ENCODE peak calls at places on chromosome 20, in four cellular contexts. Y, Z, I and X are unnamed samples.

GRCh38 chr20:36779656-36780025 is 6.1 kb upstream of the DSN1 start:
- DNase-seq in Y (no peak), Z (no peak), I (no peak), X (no peak)

GRCh38 chr20:23116301-23117089 is 30.4 kb upstream of the CD93 start:
- DNase-seq in Y (no peak), Z (peak), I (no peak), X (no peak)

GRCh38 chr20:38806855-38807655 is 1.6 kb downstream of the PPP1R16B start:
- DNase-seq in Y (no peak), Z (peak), I (no peak), X (no peak)

GRCh38 chr20:6265204-6265904 is 142.5 kb upstream of the FERMT1 start:
- DNase-seq in Y (no peak), Z (peak), I (no peak), X (no peak)

GRCh38 chr20:50322703-50323131 is 132.1 kb downstream of the CEBPB start:
- DNase-seq in Y (no peak), Z (no peak), I (no peak), X (no peak)

GRCh38 chr20:2874456-2874855 is 1.2 kb downstream of the PTPRA start:
- DNase-seq in Y (no peak), Z (peak), I (no peak), X (no peak)

GRCh38 chr20:53522696-53523095 is 70.9 kb downstream of the ZNF217 start:
- DNase-seq in Y (no peak), Z (no peak), I (no peak), X (no peak)

GRCh38 chr20:56428388-56428787 is 16.3 kb downstream of the CASS4 start:
- DNase-seq in Y (no peak), Z (no peak), I (no peak), X (no peak)

GRCh38 chr20:41133709-41134361 is 3.5 kb upstream of the PLCG1 start:
- DNase-seq in Y (peak), Z (peak), I (no peak), X (no peak)

GRCh38 chr20:38723069-38723981 is 961 bp upstream of the SLC32A1 start:
- DNase-seq in Y (no peak), Z (peak), I (no peak), X (no peak)

GRCh38 chr20:51457281-51457932 is 85.1 kb downstream of the NFATC2 start:
- DNase-seq in Y (peak), Z (peak), I (peak), X (peak)

GRCh38 chr20:38460040-38460623 is 12.5 kb upstream of the RALGAPB start:
- DNase-seq in Y (peak), Z (peak), I (no peak), X (no peak)

GRCh38 chr20:57432874-57433491 is 41.8 kb downstream of the RBM38 start:
- DNase-seq in Y (no peak), Z (peak), I (peak), X (peak)

GRCh38 chr20:8624046-8624445 is 444.8 kb upstream of the PLCB4 start:
- DNase-seq in Y (no peak), Z (no peak), I (no peak), X (no peak)

GRCh38 chr20:6007529-6008103 is 46.2 kb downstream of the LRRN4 start:
- DNase-seq in Y (no peak), Z (peak), I (no peak), X (no peak)

GRCh38 chr20:36008461-36009035 is 40.2 kb downstream of the CNBD2 start:
- DNase-seq in Y (no peak), Z (no peak), I (no peak), X (no peak)

GRCh38 chr20:24766826-24767622 is 182.0 kb upstream of the CST7 start:
- DNase-seq in Y (no peak), Z (no peak), I (no peak), X (no peak)

GRCh38 chr20:38581013-38581412 is at the start of gene ADIG:
- DNase-seq in Y (no peak), Z (peak), I (no peak), X (no peak)

GRCh38 chr20:41173161-41173721 is 35.9 kb downstream of the PLCG1 start:
- DNase-seq in Y (peak), Z (peak), I (peak), X (peak)

GRCh38 chr20:46894971-46895905 is 595 bp downstream of the EYA2 start:
- DNase-seq in Y (peak), Z (no peak), I (no peak), X (peak)

GRCh38 chr20:34713194-34713943 is 9.2 kb downstream of the TP53INP2 start:
- DNase-seq in Y (no peak), Z (peak), I (no peak), X (no peak)

GRCh38 chr20:1490643-1491042 is 577 bp downstream of the SIRPB2 start:
- DNase-seq in Y (no peak), Z (peak), I (no peak), X (no peak)

GRCh38 chr20:49349678-49350077 is 71.8 kb upstream of the ZNFX1 start:
- DNase-seq in Y (no peak), Z (no peak), I (no peak), X (peak)

GRCh38 chr20:38270869-38271608 is 10.5 kb upstream of the KIAA1755 start:
- DNase-seq in Y (no peak), Z (peak), I (peak), X (no peak)

GRCh38 chr20:13397300-13397724 is 176.2 kb downstream of the ISM1 start:
- DNase-seq in Y (no peak), Z (no peak), I (no peak), X (no peak)

GRCh38 chr20:58895796-58896180 is 43.3 kb downstream of the GNAS start:
- DNase-seq in Y (no peak), Z (no peak), I (no peak), X (no peak)

GRCh38 chr20:4569092-4569491 is 152.6 kb upstream of the PRND start:
- DNase-seq in Y (no peak), Z (peak), I (no peak), X (no peak)

GRCh38 chr20:29349836-29350235 is 1907.6 kb upstream of the DEFB115 start:
- DNase-seq in Y (no peak), Z (no peak), I (no peak), X (no peak)

GRCh38 chr20:51428451-51429143 is 113.9 kb downstream of the NFATC2 start:
- DNase-seq in Y (no peak), Z (no peak), I (peak), X (no peak)

GRCh38 chr20:52975024-52975732 is 3.0 kb downstream of the TSHZ2 start:
- DNase-seq in Y (no peak), Z (no peak), I (no peak), X (no peak)

GRCh38 chr20:21048841-21049273 is 57.3 kb downstream of the LINC00237 start:
- DNase-seq in Y (no peak), Z (peak), I (no peak), X (no peak)

GRCh38 chr20:4633780-4634179 is 87.9 kb upstream of the PRND start:
- DNase-seq in Y (no peak), Z (no peak), I (no peak), X (no peak)

GRCh38 chr20:41365785-41366545 is 653 bp downstream of the EMILIN3 start:
- DNase-seq in Y (no peak), Z (no peak), I (peak), X (no peak)

GRCh38 chr20:5890773-5891441 is 59.4 kb downstream of the TRMT6 start:
- DNase-seq in Y (no peak), Z (no peak), I (no peak), X (no peak)

GRCh38 chr20:40688129-40689099 is 622 bp downstream of the MAFB start:
- DNase-seq in Y (no peak), Z (no peak), I (peak), X (no peak)

GRCh38 chr20:61753196-61753942 is 312.3 kb downstream of the TAF4 start:
- DNase-seq in Y (no peak), Z (no peak), I (no peak), X (no peak)

GRCh38 chr20:61753987-61754956 is 311.4 kb downstream of the TAF4 start:
- DNase-seq in Y (no peak), Z (no peak), I (no peak), X (no peak)

GRCh38 chr20:61750093-61750492 is 315.6 kb downstream of the TAF4 start:
- DNase-seq in Y (no peak), Z (no peak), I (no peak), X (no peak)

GRCh38 chr20:61754976-61755778 is 310.5 kb downstream of the TAF4 start:
- DNase-seq in Y (no peak), Z (no peak), I (no peak), X (no peak)

GRCh38 chr20:61752576-61752975 is 313.1 kb downstream of the TAF4 start:
- DNase-seq in Y (no peak), Z (no peak), I (no peak), X (no peak)
- TF ChIP-seq POLR2A in Y (no peak), Z (no peak), I (no peak), X (no peak)

DNA sequence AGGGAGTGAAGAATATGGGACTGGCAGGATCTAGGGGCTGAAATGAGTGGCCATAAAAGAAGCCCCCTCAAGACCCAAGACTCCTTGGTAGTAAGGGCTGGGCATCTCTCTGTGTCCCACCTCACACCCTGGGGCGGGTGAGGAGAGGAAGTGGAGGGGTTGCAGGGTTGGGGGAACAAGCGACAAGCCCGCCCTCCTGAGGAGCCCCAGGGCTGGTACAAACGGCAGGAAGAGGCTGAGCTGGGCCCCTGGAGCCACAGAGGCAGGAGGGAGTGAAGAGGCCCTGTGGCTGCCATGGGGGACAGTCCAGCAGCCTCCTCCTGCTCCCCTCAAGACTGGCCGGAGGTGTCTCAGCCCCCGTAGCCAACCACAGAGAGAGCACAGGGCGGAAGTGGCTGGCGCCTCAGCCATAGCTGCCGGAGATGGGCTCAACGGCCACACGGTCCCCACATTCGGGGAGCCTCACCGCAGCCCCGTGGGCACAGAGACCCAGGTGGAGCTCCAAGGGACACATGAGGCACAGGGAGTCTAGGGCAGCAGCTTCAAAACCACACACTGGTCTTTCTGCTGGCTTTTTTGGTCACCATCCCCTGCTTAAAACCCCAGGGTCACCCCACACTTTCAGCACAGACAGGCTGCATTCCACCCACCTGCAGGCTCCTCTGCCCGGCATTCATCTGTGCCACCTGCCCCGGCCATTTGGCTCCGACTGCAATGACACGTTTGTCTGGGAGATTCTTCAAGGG is 586 bp downstream of the C20orf203 start:
- DNase-seq in Y (no peak), Z (peak), I (no peak), X (no peak)
- TF ChIP-seq POLR2A in Y (no peak), Z (peak), I (no peak), X (no peak)

GRCh38 chr20:63534427-63534830 is 2.7 kb downstream of the PTK6 start:
- DNase-seq in Y (no peak), Z (no peak), I (no peak), X (no peak)

GRCh38 chr20:63534831-63535651 is 2.1 kb downstream of the PTK6 start:
- DNase-seq in Y (no peak), Z (no peak), I (no peak), X (no peak)

GRCh38 chr20:63537525-63538203 is 488 bp upstream of the PTK6 start:
- DNase-seq in Y (peak), Z (peak), I (peak), X (peak)

GRCh38 chr20:63536997-63537524 is at the start of gene PTK6:
- DNase-seq in Y (no peak), Z (peak), I (no peak), X (peak)

DNA sequence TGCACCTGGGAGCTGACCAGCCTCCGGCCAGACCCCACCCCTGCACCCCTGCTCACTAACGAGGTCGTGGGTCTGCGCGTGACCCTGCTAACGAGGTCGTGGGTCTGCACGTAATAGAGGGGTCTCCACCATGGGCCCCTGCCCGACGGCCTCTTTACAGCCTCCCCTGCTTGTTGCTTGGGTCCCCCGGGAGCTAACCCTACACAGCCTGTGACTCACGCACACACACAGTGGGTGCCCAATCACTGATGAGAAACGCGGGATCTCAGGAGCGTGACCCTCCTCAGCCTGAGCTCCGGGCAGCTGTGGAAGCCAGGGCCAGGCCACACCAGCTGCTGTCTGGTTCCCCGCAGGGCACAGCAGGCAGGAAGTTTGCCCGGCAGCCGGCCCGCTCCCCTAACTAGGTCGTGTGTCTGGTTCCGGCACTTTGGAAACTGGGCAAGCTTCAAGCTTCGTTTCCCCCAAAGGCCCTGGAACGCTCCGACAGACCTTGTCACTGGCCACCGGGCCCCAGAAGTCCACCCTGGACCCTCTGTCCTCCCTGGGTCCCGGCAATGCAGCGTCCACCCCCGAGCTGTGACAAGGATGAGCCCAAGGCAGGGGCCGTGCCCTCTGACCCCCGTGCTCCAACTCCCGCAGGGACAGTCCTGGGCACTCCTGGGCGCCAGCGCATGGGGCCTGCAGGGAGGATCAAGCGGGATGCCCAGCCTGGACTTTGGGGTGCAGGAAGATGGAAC is 767 bp downstream of the PTK6 start:
- DNase-seq in Y (no peak), Z (peak), I (no peak), X (no peak)
- TF ChIP-seq POLR2A in Y (no peak), Z (no peak), I (no peak), X (no peak)

GRCh38 chr20:44494681-44495080 is 19.0 kb downstream of the TTPAL start:
- DNase-seq in Y (no peak), Z (no peak), I (no peak), X (no peak)

GRCh38 chr20:44496976-44497375 is 21.3 kb downstream of the TTPAL start:
- DNase-seq in Y (no peak), Z (no peak), I (no peak), X (no peak)

GRCh38 chr20:44494266-44494665 is 18.6 kb downstream of the TTPAL start:
- DNase-seq in Y (no peak), Z (no peak), I (no peak), X (no peak)

GRCh38 chr20:44495802-44496481 is 20.3 kb downstream of the TTPAL start:
- DNase-seq in Y (no peak), Z (peak), I (no peak), X (no peak)

DNA sequence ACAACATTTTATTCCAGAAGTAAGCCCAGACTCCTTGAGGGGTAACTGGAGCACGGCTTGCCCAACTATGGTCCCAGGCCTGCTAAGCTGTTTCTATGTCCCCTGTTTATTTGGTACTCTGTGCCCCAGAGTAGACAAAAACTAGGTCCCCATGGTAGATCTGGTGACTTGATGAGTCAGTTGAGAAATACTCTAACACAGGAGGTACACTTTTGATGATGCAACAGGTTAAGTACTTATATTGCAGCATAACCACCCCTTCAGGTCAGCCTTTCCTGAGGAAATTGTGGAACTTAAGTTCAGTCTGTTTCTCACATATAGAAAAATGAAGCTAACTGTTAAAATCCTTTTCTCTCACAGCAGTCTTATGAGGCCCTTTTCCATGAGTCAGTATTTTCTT is 19.6 kb downstream of the TTPAL start:
- DNase-seq in Y (no peak), Z (peak), I (no peak), X (no peak)
- TF ChIP-seq POLR2A in Y (no peak), Z (no peak), I (no peak), X (no peak)

GRCh38 chr20:43461894-43462293 is 4.2 kb downstream of the SRSF6 start:
- DNase-seq in Y (no peak), Z (no peak), I (no peak), X (no peak)

GRCh38 chr20:43465625-43465943 is 7.9 kb downstream of the SRSF6 start:
- DNase-seq in Y (no peak), Z (no peak), I (no peak), X (peak)

GRCh38 chr20:43462369-43463132 is 4.9 kb downstream of the SRSF6 start:
- DNase-seq in Y (no peak), Z (no peak), I (no peak), X (no peak)

GRCh38 chr20:43463133-43463863 is 5.6 kb downstream of the SRSF6 start:
- DNase-seq in Y (no peak), Z (no peak), I (no peak), X (no peak)

GRCh38 chr20:43463864-43464785 is 6.4 kb downstream of the SRSF6 start:
- DNase-seq in Y (no peak), Z (no peak), I (no peak), X (no peak)
- TF ChIP-seq POLR2A in Y (no peak), Z (no peak), I (no peak), X (no peak)

GRCh38 chr20:33686008-33686983 is at the start of gene E2F1:
- DNase-seq in Y (peak), Z (peak), I (peak), X (peak)
- TF ChIP-seq POLR2A in Y (no peak), Z (peak), I (no peak), X (no peak)